ENCODE peak calls at places on chromosomes 1 and 21, in ten cellular contexts. One of them, this sample, is unnamed.

GRCh38 chr21:44375281-44375651 is 21.8 kb downstream of the TRPM2 start:
- DNase-seq in activated CD4-positive, alpha-beta T cell treated with anti-CD3 and anti-CD28 coated beads, Interleukin-2, amount 50 U/mL, for 48 hours: no peak
- DNase-seq in H7: no peak
- DNase-seq in NAMALWA: no peak
- DNase-seq in PC-3: no peak
- DNase-seq in GM20000: no peak
- DNase-seq in fibroblast of mammary gland: no peak
- DNase-seq in cardiac muscle cell: no peak
- DNase-seq in pulmonary artery endothelial cell: no peak
- DNase-seq in NCI-H1694: no peak
- DNase-seq in this sample: no peak

GRCh38 chr1:210250998-210251679 is 18.5 kb downstream of the SERTAD4 start:
- DNase-seq in activated CD4-positive, alpha-beta T cell treated with anti-CD3 and anti-CD28 coated beads, Interleukin-2, amount 50 U/mL, for 48 hours: peak
- DNase-seq in H7: peak
- DNase-seq in NAMALWA: no peak
- DNase-seq in PC-3: peak
- DNase-seq in GM20000: peak
- DNase-seq in fibroblast of mammary gland: no peak
- DNase-seq in cardiac muscle cell: peak
- DNase-seq in pulmonary artery endothelial cell: no peak
- DNase-seq in NCI-H1694: peak
- DNase-seq in this sample: peak

GRCh38 chr1:11407301-11407994 is 71.5 kb upstream of the DISP3 start:
- DNase-seq in activated CD4-positive, alpha-beta T cell treated with anti-CD3 and anti-CD28 coated beads, Interleukin-2, amount 50 U/mL, for 48 hours: peak
- DNase-seq in H7: no peak
- DNase-seq in NAMALWA: peak
- DNase-seq in PC-3: no peak
- DNase-seq in GM20000: no peak
- DNase-seq in fibroblast of mammary gland: no peak
- DNase-seq in cardiac muscle cell: no peak
- DNase-seq in pulmonary artery endothelial cell: no peak
- DNase-seq in NCI-H1694: no peak
- DNase-seq in this sample: no peak

GRCh38 chr1:18020021-18020817 is 87.4 kb upstream of the IGSF21 start:
- DNase-seq in activated CD4-positive, alpha-beta T cell treated with anti-CD3 and anti-CD28 coated beads, Interleukin-2, amount 50 U/mL, for 48 hours: no peak
- DNase-seq in H7: no peak
- DNase-seq in NAMALWA: no peak
- DNase-seq in PC-3: no peak
- DNase-seq in GM20000: no peak
- DNase-seq in fibroblast of mammary gland: no peak
- DNase-seq in cardiac muscle cell: no peak
- DNase-seq in pulmonary artery endothelial cell: no peak
- DNase-seq in NCI-H1694: no peak
- DNase-seq in this sample: no peak

GRCh38 chr1:152186556-152187285 is 27.7 kb upstream of the RPTN start:
- DNase-seq in activated CD4-positive, alpha-beta T cell treated with anti-CD3 and anti-CD28 coated beads, Interleukin-2, amount 50 U/mL, for 48 hours: no peak
- DNase-seq in H7: no peak
- DNase-seq in NAMALWA: no peak
- DNase-seq in PC-3: peak
- DNase-seq in GM20000: no peak
- DNase-seq in fibroblast of mammary gland: no peak
- DNase-seq in cardiac muscle cell: no peak
- DNase-seq in pulmonary artery endothelial cell: no peak
- DNase-seq in NCI-H1694: no peak
- DNase-seq in this sample: no peak

GRCh38 chr1:161166669-161167548 is 683 bp downstream of the PPOX start:
- DNase-seq in activated CD4-positive, alpha-beta T cell treated with anti-CD3 and anti-CD28 coated beads, Interleukin-2, amount 50 U/mL, for 48 hours: peak
- DNase-seq in H7: peak
- DNase-seq in NAMALWA: peak
- DNase-seq in PC-3: no peak
- DNase-seq in GM20000: no peak
- DNase-seq in fibroblast of mammary gland: no peak
- DNase-seq in cardiac muscle cell: peak
- DNase-seq in pulmonary artery endothelial cell: no peak
- DNase-seq in NCI-H1694: no peak
- DNase-seq in this sample: no peak

GRCh38 chr1:245715970-245716369 is 561.2 kb downstream of the KIF26B start:
- DNase-seq in activated CD4-positive, alpha-beta T cell treated with anti-CD3 and anti-CD28 coated beads, Interleukin-2, amount 50 U/mL, for 48 hours: no peak
- DNase-seq in H7: no peak
- DNase-seq in NAMALWA: no peak
- DNase-seq in PC-3: peak
- DNase-seq in GM20000: no peak
- DNase-seq in fibroblast of mammary gland: peak
- DNase-seq in cardiac muscle cell: no peak
- DNase-seq in pulmonary artery endothelial cell: no peak
- DNase-seq in NCI-H1694: no peak
- DNase-seq in this sample: peak

GRCh38 chr1:51966559-51966958 is 23.9 kb downstream of the RAB3B start:
- DNase-seq in activated CD4-positive, alpha-beta T cell treated with anti-CD3 and anti-CD28 coated beads, Interleukin-2, amount 50 U/mL, for 48 hours: no peak
- DNase-seq in H7: no peak
- DNase-seq in NAMALWA: no peak
- DNase-seq in PC-3: no peak
- DNase-seq in GM20000: no peak
- DNase-seq in fibroblast of mammary gland: no peak
- DNase-seq in cardiac muscle cell: peak
- DNase-seq in pulmonary artery endothelial cell: no peak
- DNase-seq in NCI-H1694: no peak
- DNase-seq in this sample: no peak

This sample was measured in RWPE1.